ENCODE peak calls at places on chromosomes 6 and 20, in seven cellular contexts. One of them, this sample, is unnamed.
A peak's percentile ranks its signal among the peaks of the same experiment; 100 is the strongest.

GRCh38 chr6:90100059-90100665 is 196.5 kb downstream of the BACH2 start:
- DNase-seq in COR-L47: no peak
- DNase-seq in NCI-H2081: no peak
- DNase-seq in posterior cingulate gyrus: no peak
- DNase-seq in memory B cell: no peak
- DNase-seq in ELR: no peak
- DNase-seq in lower leg skin: no peak
- DNase-seq in this sample: no peak

GRCh38 chr20:1377984-1378742 is 14.7 kb downstream of the FKBP1A start:
- DNase-seq in COR-L47: no peak
- DNase-seq in NCI-H2081: no peak
- DNase-seq in posterior cingulate gyrus: no peak
- DNase-seq in memory B cell: no peak
- DNase-seq in ELR: peak; percentile 89
- DNase-seq in lower leg skin: no peak
- DNase-seq in this sample: no peak

GRCh38 chr6:166488081-166488685 is 98.3 kb downstream of the RAMACL start:
- DNase-seq in COR-L47: no peak
- DNase-seq in NCI-H2081: no peak
- DNase-seq in posterior cingulate gyrus: no peak
- DNase-seq in memory B cell: peak; percentile 55
- DNase-seq in ELR: no peak
- DNase-seq in lower leg skin: peak; percentile 56
- DNase-seq in this sample: peak; percentile 51

GRCh38 chr20:53100476-53100911 is 128.3 kb downstream of the TSHZ2 start:
- DNase-seq in COR-L47: no peak
- DNase-seq in NCI-H2081: no peak
- DNase-seq in posterior cingulate gyrus: no peak
- DNase-seq in memory B cell: no peak
- DNase-seq in ELR: no peak
- DNase-seq in lower leg skin: no peak
- DNase-seq in this sample: no peak

GRCh38 chr6:131125431-131125830 is 9.8 kb upstream of the AKAP7 start:
- DNase-seq in COR-L47: no peak
- DNase-seq in NCI-H2081: no peak
- DNase-seq in posterior cingulate gyrus: no peak
- DNase-seq in memory B cell: no peak
- DNase-seq in ELR: peak; percentile 77
- DNase-seq in lower leg skin: no peak
- DNase-seq in this sample: no peak

GRCh38 chr6:135358251-135358821 is 139.2 kb downstream of the AHI1 start:
- DNase-seq in COR-L47: no peak
- DNase-seq in NCI-H2081: no peak
- DNase-seq in posterior cingulate gyrus: no peak
- DNase-seq in memory B cell: no peak
- DNase-seq in ELR: peak; percentile 98
- DNase-seq in lower leg skin: no peak
- DNase-seq in this sample: no peak

GRCh38 chr6:22756365-22756764 is 187.0 kb downstream of the HDGFL1 start:
- DNase-seq in COR-L47: no peak
- DNase-seq in NCI-H2081: no peak
- DNase-seq in posterior cingulate gyrus: no peak
- DNase-seq in memory B cell: no peak
- DNase-seq in ELR: no peak
- DNase-seq in lower leg skin: no peak
- DNase-seq in this sample: no peak

GRCh38 chr6:82270791-82271392 is 23.3 kb upstream of the IBTK start:
- DNase-seq in COR-L47: no peak
- DNase-seq in NCI-H2081: peak; percentile 40
- DNase-seq in posterior cingulate gyrus: no peak
- DNase-seq in memory B cell: peak; percentile 14
- DNase-seq in ELR: peak; percentile 71
- DNase-seq in lower leg skin: no peak
- DNase-seq in this sample: no peak

GRCh38 chr6:153735761-153736160 is 303.3 kb upstream of the OPRM1 start:
- DNase-seq in COR-L47: no peak
- DNase-seq in NCI-H2081: no peak
- DNase-seq in posterior cingulate gyrus: no peak
- DNase-seq in memory B cell: no peak
- DNase-seq in ELR: no peak
- DNase-seq in lower leg skin: no peak
- DNase-seq in this sample: no peak

GRCh38 chr20:22575087-22575721 is 9.2 kb downstream of the FOXA2 start:
- DNase-seq in COR-L47: peak; percentile 100
- DNase-seq in NCI-H2081: peak; percentile 98
- DNase-seq in posterior cingulate gyrus: no peak
- DNase-seq in memory B cell: no peak
- DNase-seq in ELR: peak; percentile 1
- DNase-seq in lower leg skin: no peak
- DNase-seq in this sample: no peak

GRCh38 chr20:25280574-25281535 is 33.0 kb downstream of the PYGB start:
- DNase-seq in COR-L47: no peak
- DNase-seq in NCI-H2081: no peak
- DNase-seq in posterior cingulate gyrus: peak; percentile 5
- DNase-seq in memory B cell: no peak
- DNase-seq in ELR: no peak
- DNase-seq in lower leg skin: no peak
- DNase-seq in this sample: peak; percentile 3

GRCh38 chr6:47103931-47104330 is 61.8 kb upstream of the ADGRF1 start:
- DNase-seq in COR-L47: no peak
- DNase-seq in NCI-H2081: no peak
- DNase-seq in posterior cingulate gyrus: no peak
- DNase-seq in memory B cell: no peak
- DNase-seq in ELR: peak; percentile 14
- DNase-seq in lower leg skin: no peak
- DNase-seq in this sample: no peak

GRCh38 chr6:70903665-70904452 is 53.0 kb downstream of the B3GAT2 start:
- DNase-seq in COR-L47: no peak
- DNase-seq in NCI-H2081: no peak
- DNase-seq in posterior cingulate gyrus: no peak
- DNase-seq in memory B cell: no peak
- DNase-seq in ELR: no peak
- DNase-seq in lower leg skin: no peak
- DNase-seq in this sample: no peak

GRCh38 chr6:107719160-107719559 is 105.0 kb downstream of the SCML4 start:
- DNase-seq in COR-L47: no peak
- DNase-seq in NCI-H2081: no peak
- DNase-seq in posterior cingulate gyrus: no peak
- DNase-seq in memory B cell: no peak
- DNase-seq in ELR: no peak
- DNase-seq in lower leg skin: no peak
- DNase-seq in this sample: no peak

GRCh38 chr6:20438462-20439070 is 36.9 kb downstream of the E2F3 start:
- DNase-seq in COR-L47: peak; percentile 70
- DNase-seq in NCI-H2081: peak; percentile 57
- DNase-seq in posterior cingulate gyrus: no peak
- DNase-seq in memory B cell: no peak
- DNase-seq in ELR: no peak
- DNase-seq in lower leg skin: no peak
- DNase-seq in this sample: no peak

GRCh38 chr6:11762782-11763459 is 15.7 kb downstream of the ADTRP start:
- DNase-seq in COR-L47: no peak
- DNase-seq in NCI-H2081: no peak
- DNase-seq in posterior cingulate gyrus: no peak
- DNase-seq in memory B cell: no peak
- DNase-seq in ELR: no peak
- DNase-seq in lower leg skin: no peak
- DNase-seq in this sample: no peak

GRCh38 chr6:88013015-88013414 is 34.6 kb upstream of the SPACA1 start:
- DNase-seq in COR-L47: no peak
- DNase-seq in NCI-H2081: no peak
- DNase-seq in posterior cingulate gyrus: no peak
- DNase-seq in memory B cell: no peak
- DNase-seq in ELR: no peak
- DNase-seq in lower leg skin: no peak
- DNase-seq in this sample: no peak

GRCh38 chr6:10368841-10369240 is 46.0 kb downstream of the TFAP2A start:
- DNase-seq in COR-L47: no peak
- DNase-seq in NCI-H2081: no peak
- DNase-seq in posterior cingulate gyrus: no peak
- DNase-seq in memory B cell: no peak
- DNase-seq in ELR: no peak
- DNase-seq in lower leg skin: no peak
- DNase-seq in this sample: no peak

GRCh38 chr6:149190228-149190831 is 127.2 kb upstream of the TAB2 start:
- DNase-seq in COR-L47: no peak
- DNase-seq in NCI-H2081: no peak
- DNase-seq in posterior cingulate gyrus: no peak
- DNase-seq in memory B cell: peak; percentile 60
- DNase-seq in ELR: peak; percentile 41
- DNase-seq in lower leg skin: no peak
- DNase-seq in this sample: peak; percentile 67

GRCh38 chr6:23181301-23182110 is 612.1 kb downstream of the HDGFL1 start:
- DNase-seq in COR-L47: no peak
- DNase-seq in NCI-H2081: peak; percentile 9
- DNase-seq in posterior cingulate gyrus: no peak
- DNase-seq in memory B cell: no peak
- DNase-seq in ELR: no peak
- DNase-seq in lower leg skin: no peak
- DNase-seq in this sample: no peak

GRCh38 chr6:41055149-41055548 is 2.1 kb downstream of the APOBEC2 start:
- DNase-seq in COR-L47: no peak
- DNase-seq in NCI-H2081: no peak
- DNase-seq in posterior cingulate gyrus: no peak
- DNase-seq in memory B cell: no peak
- DNase-seq in ELR: no peak
- DNase-seq in lower leg skin: no peak
- DNase-seq in this sample: no peak

GRCh38 chr6:152529364-152529763 is 107.8 kb downstream of the SYNE1 start:
- DNase-seq in COR-L47: no peak
- DNase-seq in NCI-H2081: no peak
- DNase-seq in posterior cingulate gyrus: no peak
- DNase-seq in memory B cell: no peak
- DNase-seq in ELR: peak; percentile 21
- DNase-seq in lower leg skin: no peak
- DNase-seq in this sample: no peak

GRCh38 chr6:24974182-24975171 is 38.7 kb upstream of the RIPOR2 start:
- DNase-seq in COR-L47: no peak
- DNase-seq in NCI-H2081: no peak
- DNase-seq in posterior cingulate gyrus: no peak
- DNase-seq in memory B cell: no peak
- DNase-seq in ELR: no peak
- DNase-seq in lower leg skin: no peak
- DNase-seq in this sample: no peak

GRCh38 chr20:56722042-56722441 is 92.9 kb downstream of the TFAP2C start:
- DNase-seq in COR-L47: no peak
- DNase-seq in NCI-H2081: no peak
- DNase-seq in posterior cingulate gyrus: no peak
- DNase-seq in memory B cell: no peak
- DNase-seq in ELR: no peak
- DNase-seq in lower leg skin: peak; percentile 53
- DNase-seq in this sample: no peak

GRCh38 chr6:160124007-160124406 is 2.4 kb downstream of the SLC22A1 start:
- DNase-seq in COR-L47: no peak
- DNase-seq in NCI-H2081: no peak
- DNase-seq in posterior cingulate gyrus: no peak
- DNase-seq in memory B cell: no peak
- DNase-seq in ELR: no peak
- DNase-seq in lower leg skin: no peak
- DNase-seq in this sample: no peak

GRCh38 chr20:3406481-3407425 is 716 bp downstream of the DNAAF9 start:
- DNase-seq in COR-L47: peak; percentile 12
- DNase-seq in NCI-H2081: no peak
- DNase-seq in posterior cingulate gyrus: peak; percentile 59
- DNase-seq in memory B cell: peak; percentile 4
- DNase-seq in ELR: peak; percentile 62
- DNase-seq in lower leg skin: peak; percentile 43
- DNase-seq in this sample: peak; percentile 12

GRCh38 chr6:166683477-166683876 is 56.4 kb upstream of the RPS6KA2 start:
- DNase-seq in COR-L47: no peak
- DNase-seq in NCI-H2081: no peak
- DNase-seq in posterior cingulate gyrus: no peak
- DNase-seq in memory B cell: no peak
- DNase-seq in ELR: peak; percentile 2
- DNase-seq in lower leg skin: no peak
- DNase-seq in this sample: no peak

GRCh38 chr6:105453968-105454367 is 51.1 kb upstream of the PREP start:
- DNase-seq in COR-L47: no peak
- DNase-seq in NCI-H2081: no peak
- DNase-seq in posterior cingulate gyrus: no peak
- DNase-seq in memory B cell: no peak
- DNase-seq in ELR: no peak
- DNase-seq in lower leg skin: no peak
- DNase-seq in this sample: no peak

GRCh38 chr6:89239338-89239737 is 22.2 kb upstream of the GABRR1 start:
- DNase-seq in COR-L47: no peak
- DNase-seq in NCI-H2081: no peak
- DNase-seq in posterior cingulate gyrus: no peak
- DNase-seq in memory B cell: no peak
- DNase-seq in ELR: peak; percentile 33
- DNase-seq in lower leg skin: no peak
- DNase-seq in this sample: no peak

GRCh38 chr6:25417206-25417605 is 138.0 kb downstream of the CARMIL1 start:
- DNase-seq in COR-L47: no peak
- DNase-seq in NCI-H2081: no peak
- DNase-seq in posterior cingulate gyrus: no peak
- DNase-seq in memory B cell: no peak
- DNase-seq in ELR: no peak
- DNase-seq in lower leg skin: no peak
- DNase-seq in this sample: peak; percentile 48

GRCh38 chr20:9332783-9333482 is 181.5 kb upstream of the LAMP5 start:
- DNase-seq in COR-L47: peak; percentile 56
- DNase-seq in NCI-H2081: no peak
- DNase-seq in posterior cingulate gyrus: no peak
- DNase-seq in memory B cell: no peak
- DNase-seq in ELR: no peak
- DNase-seq in lower leg skin: no peak
- DNase-seq in this sample: no peak

GRCh38 chr6:150719099-150719767 is 119.5 kb downstream of the PLEKHG1 start:
- DNase-seq in COR-L47: no peak
- DNase-seq in NCI-H2081: no peak
- DNase-seq in posterior cingulate gyrus: no peak
- DNase-seq in memory B cell: no peak
- DNase-seq in ELR: no peak
- DNase-seq in lower leg skin: no peak
- DNase-seq in this sample: no peak

GRCh38 chr6:109867970-109868358 is 110.1 kb upstream of the GPR6 start:
- DNase-seq in COR-L47: no peak
- DNase-seq in NCI-H2081: no peak
- DNase-seq in posterior cingulate gyrus: no peak
- DNase-seq in memory B cell: no peak
- DNase-seq in ELR: no peak
- DNase-seq in lower leg skin: no peak
- DNase-seq in this sample: peak; percentile 71

GRCh38 chr6:130453230-130453629 is 87.4 kb downstream of the TMEM200A start:
- DNase-seq in COR-L47: no peak
- DNase-seq in NCI-H2081: no peak
- DNase-seq in posterior cingulate gyrus: no peak
- DNase-seq in memory B cell: no peak
- DNase-seq in ELR: peak; percentile 82
- DNase-seq in lower leg skin: no peak
- DNase-seq in this sample: no peak

GRCh38 chr20:7770046-7770445 is 170.2 kb downstream of the HAO1 start:
- DNase-seq in COR-L47: no peak
- DNase-seq in NCI-H2081: no peak
- DNase-seq in posterior cingulate gyrus: no peak
- DNase-seq in memory B cell: no peak
- DNase-seq in ELR: no peak
- DNase-seq in lower leg skin: no peak
- DNase-seq in this sample: no peak

GRCh38 chr6:111683749-111684267 is 78.1 kb upstream of the TRAF3IP2 start:
- DNase-seq in COR-L47: no peak
- DNase-seq in NCI-H2081: no peak
- DNase-seq in posterior cingulate gyrus: no peak
- DNase-seq in memory B cell: no peak
- DNase-seq in ELR: no peak
- DNase-seq in lower leg skin: peak; percentile 74
- DNase-seq in this sample: peak; percentile 21

GRCh38 chr6:56927538-56928453 is 27.1 kb upstream of the BEND6 start:
- DNase-seq in COR-L47: no peak
- DNase-seq in NCI-H2081: no peak
- DNase-seq in posterior cingulate gyrus: no peak
- DNase-seq in memory B cell: no peak
- DNase-seq in ELR: peak; percentile 75
- DNase-seq in lower leg skin: no peak
- DNase-seq in this sample: no peak

GRCh38 chr6:115971785-115972184 is 88.9 kb downstream of the FRK start:
- DNase-seq in COR-L47: no peak
- DNase-seq in NCI-H2081: no peak
- DNase-seq in posterior cingulate gyrus: no peak
- DNase-seq in memory B cell: no peak
- DNase-seq in ELR: no peak
- DNase-seq in lower leg skin: no peak
- DNase-seq in this sample: no peak